ENCODE peak calls at places on chromosome 2, in seven cellular contexts. One of them, this sample, is unnamed. For H3K36me3, the result is how much of the 10 kb centered on the place peaks cover.

GRCh38 chr2:119126650-119127049 is 31.9 kb downstream of the C1QL2 start:
- DNase-seq in Karpas-422: peak
- DNase-seq in HCT116: peak
- DNase-seq in body of pancreas: no peak
- DNase-seq in spleen: no peak
- DNase-seq in IMR-90: no peak
- DNase-seq in Panc1: no peak
- DNase-seq in this sample: no peak

GRCh38 chr2:142989276-142990204 is 112.1 kb downstream of the KYNU start:
- DNase-seq in Karpas-422: peak
- DNase-seq in HCT116: peak
- DNase-seq in body of pancreas: no peak
- DNase-seq in spleen: no peak
- DNase-seq in IMR-90: peak
- DNase-seq in Panc1: no peak
- DNase-seq in this sample: no peak

GRCh38 chr2:173076557-173077345 is 1.1 kb downstream of the MAP3K20 start:
- DNase-seq in Karpas-422: no peak
- DNase-seq in HCT116: no peak
- DNase-seq in body of pancreas: peak
- DNase-seq in spleen: peak
- DNase-seq in IMR-90: peak
- DNase-seq in Panc1: no peak
- DNase-seq in this sample: peak

GRCh38 chr2:143558665-143559064 is 429.4 kb downstream of the ARHGAP15 start:
- DNase-seq in Karpas-422: no peak
- DNase-seq in HCT116: no peak
- DNase-seq in body of pancreas: no peak
- DNase-seq in spleen: no peak
- DNase-seq in IMR-90: peak
- DNase-seq in Panc1: no peak
- DNase-seq in this sample: peak

GRCh38 chr2:65057391-65058052 is 1.3 kb downstream of the CEP68 start:
- DNase-seq in Karpas-422: peak
- DNase-seq in HCT116: no peak
- DNase-seq in body of pancreas: peak
- DNase-seq in spleen: no peak
- DNase-seq in IMR-90: peak
- DNase-seq in Panc1: no peak
- DNase-seq in this sample: no peak

GRCh38 chr2:239265681-239266435 is 135.0 kb downstream of the HDAC4 start:
- DNase-seq in Karpas-422: no peak
- DNase-seq in HCT116: no peak
- DNase-seq in body of pancreas: no peak
- DNase-seq in spleen: peak
- DNase-seq in IMR-90: no peak
- DNase-seq in Panc1: no peak
- DNase-seq in this sample: no peak

GRCh38 chr2:72149556-72150156 is 2.0 kb upstream of the CYP26B1 start:
- DNase-seq in Karpas-422: no peak
- DNase-seq in HCT116: no peak
- DNase-seq in body of pancreas: peak
- DNase-seq in spleen: peak
- DNase-seq in IMR-90: peak
- DNase-seq in Panc1: no peak
- DNase-seq in this sample: peak

GRCh38 chr2:103823847-103824246 is 1030.1 kb upstream of the POU3F3 start:
- DNase-seq in Karpas-422: no peak
- DNase-seq in HCT116: no peak
- DNase-seq in body of pancreas: no peak
- DNase-seq in spleen: no peak
- DNase-seq in IMR-90: no peak
- DNase-seq in Panc1: no peak
- DNase-seq in this sample: no peak

GRCh38 chr2:175605989-175606841 is 395.9 kb downstream of the LNPK start:
- DNase-seq in Karpas-422: no peak
- DNase-seq in HCT116: no peak
- DNase-seq in body of pancreas: no peak
- DNase-seq in spleen: no peak
- DNase-seq in IMR-90: no peak
- DNase-seq in Panc1: no peak
- DNase-seq in this sample: no peak

GRCh38 chr2:73227086-73227485 is 6.0 kb downstream of the PRADC1 start:
- DNase-seq in Karpas-422: no peak
- DNase-seq in HCT116: no peak
- DNase-seq in body of pancreas: no peak
- DNase-seq in spleen: no peak
- DNase-seq in IMR-90: no peak
- DNase-seq in Panc1: no peak
- DNase-seq in this sample: no peak

GRCh38 chr2:73225513-73226360 is 7.3 kb downstream of the PRADC1 start:
- DNase-seq in Karpas-422: no peak
- DNase-seq in HCT116: no peak
- DNase-seq in body of pancreas: no peak
- DNase-seq in spleen: no peak
- DNase-seq in IMR-90: no peak
- DNase-seq in Panc1: no peak
- DNase-seq in this sample: no peak

GRCh38 chr2:73228631-73229030 is 4.4 kb downstream of the PRADC1 start:
- DNase-seq in Karpas-422: no peak
- DNase-seq in HCT116: no peak
- DNase-seq in body of pancreas: no peak
- DNase-seq in spleen: no peak
- DNase-seq in IMR-90: no peak
- DNase-seq in Panc1: no peak
- DNase-seq in this sample: no peak

GRCh38 chr2:73218298-73218697 is 4.3 kb downstream of the SMYD5 start:
- DNase-seq in Karpas-422: no peak
- DNase-seq in HCT116: no peak
- DNase-seq in body of pancreas: no peak
- DNase-seq in spleen: no peak
- DNase-seq in IMR-90: peak
- DNase-seq in Panc1: no peak
- DNase-seq in this sample: no peak

DNA sequence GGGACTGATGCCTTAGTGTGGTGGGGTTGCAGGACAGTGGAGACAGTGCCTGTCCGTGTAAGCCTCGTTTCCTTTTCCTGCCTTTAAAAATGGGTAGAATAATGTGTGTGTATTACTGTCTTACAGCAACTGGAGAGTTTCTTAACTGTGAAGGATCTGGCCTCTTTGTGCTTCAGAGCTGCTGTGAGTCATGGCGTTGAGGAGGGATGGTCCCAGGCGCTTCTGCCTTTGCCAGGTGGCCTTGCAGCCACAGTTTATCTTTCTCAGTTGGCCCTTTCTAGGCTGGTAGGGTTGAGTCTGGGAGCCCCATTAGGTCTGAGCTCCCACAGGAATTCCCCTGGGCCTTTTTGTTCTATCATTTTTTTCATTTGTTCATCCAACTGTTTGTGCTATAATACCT is 9.2 kb downstream of the PRADC1 start:
- DNase-seq in Karpas-422: no peak
- DNase-seq in HCT116: no peak
- DNase-seq in body of pancreas: no peak
- DNase-seq in spleen: no peak
- DNase-seq in IMR-90: no peak
- DNase-seq in Panc1: no peak
- DNase-seq in this sample: no peak
- H3K36me3 ChIP-seq in Karpas-422: under half
- H3K36me3 ChIP-seq in HCT116: under half
- H3K36me3 ChIP-seq in body of pancreas: under half
- H3K36me3 ChIP-seq in spleen: half or more
- H3K36me3 ChIP-seq in IMR-90: under half
- H3K36me3 ChIP-seq in Panc1: under half
- H3K36me3 ChIP-seq in this sample: under half

DNA sequence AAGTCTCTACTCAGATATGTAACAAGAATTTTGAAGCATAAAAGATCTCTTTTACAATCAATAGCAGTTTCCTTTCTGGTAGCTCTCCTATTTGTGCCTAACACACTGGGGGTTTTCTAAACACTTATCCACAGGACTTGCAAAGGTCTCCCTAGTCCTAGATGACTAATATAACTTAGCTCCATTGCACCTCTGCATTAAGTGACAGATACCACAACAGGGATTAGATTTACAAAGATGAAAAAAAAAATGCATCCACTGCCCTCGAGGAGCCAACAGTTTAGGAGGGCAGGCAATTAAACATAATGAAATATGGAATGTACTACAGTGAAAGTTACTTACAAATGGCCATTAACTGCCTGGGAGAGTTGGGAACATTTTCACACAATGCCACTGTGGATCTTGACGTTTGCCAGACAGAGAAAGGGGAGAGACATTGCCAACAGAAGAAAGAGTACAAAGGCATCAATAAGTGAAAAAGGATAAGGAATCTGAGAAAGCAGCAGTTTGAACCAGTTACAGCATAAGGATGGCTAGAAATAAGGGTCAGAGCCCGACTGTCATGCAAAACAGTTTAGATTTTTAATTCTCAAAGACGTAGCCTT is 14.3 kb downstream of the PPP3R1 start:
- DNase-seq in Karpas-422: no peak
- DNase-seq in HCT116: no peak
- DNase-seq in body of pancreas: no peak
- DNase-seq in spleen: no peak
- DNase-seq in IMR-90: no peak
- DNase-seq in Panc1: no peak
- DNase-seq in this sample: no peak
- H3K27ac ChIP-seq in Karpas-422: peak
- H3K27ac ChIP-seq in HCT116: no peak
- H3K27ac ChIP-seq in body of pancreas: no peak
- H3K27ac ChIP-seq in spleen: no peak
- H3K27ac ChIP-seq in IMR-90: peak
- H3K27ac ChIP-seq in Panc1: peak
- H3K27ac ChIP-seq in this sample: no peak

GRCh38 chr2:101860782-101861181 is 131.0 kb upstream of the IL1R2 start:
- DNase-seq in Karpas-422: no peak
- DNase-seq in HCT116: no peak
- DNase-seq in body of pancreas: no peak
- DNase-seq in spleen: no peak
- DNase-seq in IMR-90: no peak
- DNase-seq in Panc1: no peak
- DNase-seq in this sample: no peak
- H3K36me3 ChIP-seq in Karpas-422: under half
- H3K36me3 ChIP-seq in HCT116: under half
- H3K36me3 ChIP-seq in body of pancreas: under half
- H3K36me3 ChIP-seq in spleen: half or more
- H3K36me3 ChIP-seq in IMR-90: under half
- H3K36me3 ChIP-seq in Panc1: under half
- H3K36me3 ChIP-seq in this sample: under half

GRCh38 chr2:185219981-185220380 is 518.6 kb upstream of the FSIP2 start:
- DNase-seq in Karpas-422: no peak
- DNase-seq in HCT116: no peak
- DNase-seq in body of pancreas: no peak
- DNase-seq in spleen: no peak
- DNase-seq in IMR-90: no peak
- DNase-seq in Panc1: no peak
- DNase-seq in this sample: no peak

GRCh38 chr2:185215497-185215896 is 523.1 kb upstream of the FSIP2 start:
- DNase-seq in Karpas-422: no peak
- DNase-seq in HCT116: no peak
- DNase-seq in body of pancreas: no peak
- DNase-seq in spleen: no peak
- DNase-seq in IMR-90: no peak
- DNase-seq in Panc1: no peak
- DNase-seq in this sample: no peak
- H3K27ac ChIP-seq in Karpas-422: no peak
- H3K27ac ChIP-seq in HCT116: no peak
- H3K27ac ChIP-seq in body of pancreas: no peak
- H3K27ac ChIP-seq in spleen: no peak
- H3K27ac ChIP-seq in IMR-90: no peak
- H3K27ac ChIP-seq in Panc1: no peak
- H3K27ac ChIP-seq in this sample: no peak

DNA sequence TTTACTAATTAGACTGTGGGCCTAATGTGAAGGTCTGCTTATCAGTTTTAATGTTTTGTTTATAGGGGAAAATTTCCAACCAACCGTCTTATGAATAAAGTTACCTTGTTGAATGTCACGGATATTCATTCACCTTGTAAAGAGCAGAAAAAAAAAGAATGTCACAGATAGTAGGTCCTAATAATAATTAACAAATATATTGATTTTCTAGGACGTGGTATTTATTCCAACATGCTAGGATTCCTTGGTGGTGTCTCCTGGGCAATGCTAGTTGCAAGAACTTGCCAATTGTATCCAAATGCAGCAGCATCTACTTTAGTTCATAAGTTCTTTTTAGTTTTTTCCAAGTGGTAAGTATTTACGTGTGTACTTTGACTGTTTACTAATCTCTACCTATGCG is 23.4 kb downstream of the PAPOLG start:
- DNase-seq in Karpas-422: no peak
- DNase-seq in HCT116: no peak
- DNase-seq in body of pancreas: no peak
- DNase-seq in spleen: no peak
- DNase-seq in IMR-90: no peak
- DNase-seq in Panc1: no peak
- DNase-seq in this sample: no peak
- H3K36me3 ChIP-seq in Karpas-422: half or more
- H3K36me3 ChIP-seq in HCT116: under half
- H3K36me3 ChIP-seq in body of pancreas: under half
- H3K36me3 ChIP-seq in spleen: half or more
- H3K36me3 ChIP-seq in IMR-90: under half
- H3K36me3 ChIP-seq in Panc1: under half
- H3K36me3 ChIP-seq in this sample: under half

DNA sequence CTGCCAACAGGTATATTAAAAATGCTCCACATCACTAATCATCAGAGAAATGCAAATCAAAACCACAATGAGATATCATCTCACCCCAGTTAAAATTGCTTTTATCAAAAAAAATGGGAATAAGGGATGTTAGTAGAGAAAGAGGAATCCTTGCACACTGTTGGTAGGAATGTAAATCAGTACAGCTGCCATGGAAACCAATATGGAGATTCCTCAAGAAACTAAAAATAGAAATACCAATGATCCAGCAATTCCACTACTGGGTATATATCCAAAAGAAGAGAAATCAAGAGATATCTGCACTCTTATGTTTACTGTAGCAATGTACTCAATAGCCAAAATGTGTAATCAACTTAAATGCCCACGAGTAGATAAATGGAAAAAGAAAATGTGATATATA is 40.6 kb downstream of the ZRANB3 start:
- DNase-seq in Karpas-422: no peak
- DNase-seq in HCT116: no peak
- DNase-seq in body of pancreas: no peak
- DNase-seq in spleen: no peak
- DNase-seq in IMR-90: peak
- DNase-seq in Panc1: no peak
- DNase-seq in this sample: no peak
- H3K27ac ChIP-seq in Karpas-422: no peak
- H3K27ac ChIP-seq in HCT116: no peak
- H3K27ac ChIP-seq in body of pancreas: no peak
- H3K27ac ChIP-seq in spleen: no peak
- H3K27ac ChIP-seq in IMR-90: no peak
- H3K27ac ChIP-seq in Panc1: no peak
- H3K27ac ChIP-seq in this sample: no peak

DNA sequence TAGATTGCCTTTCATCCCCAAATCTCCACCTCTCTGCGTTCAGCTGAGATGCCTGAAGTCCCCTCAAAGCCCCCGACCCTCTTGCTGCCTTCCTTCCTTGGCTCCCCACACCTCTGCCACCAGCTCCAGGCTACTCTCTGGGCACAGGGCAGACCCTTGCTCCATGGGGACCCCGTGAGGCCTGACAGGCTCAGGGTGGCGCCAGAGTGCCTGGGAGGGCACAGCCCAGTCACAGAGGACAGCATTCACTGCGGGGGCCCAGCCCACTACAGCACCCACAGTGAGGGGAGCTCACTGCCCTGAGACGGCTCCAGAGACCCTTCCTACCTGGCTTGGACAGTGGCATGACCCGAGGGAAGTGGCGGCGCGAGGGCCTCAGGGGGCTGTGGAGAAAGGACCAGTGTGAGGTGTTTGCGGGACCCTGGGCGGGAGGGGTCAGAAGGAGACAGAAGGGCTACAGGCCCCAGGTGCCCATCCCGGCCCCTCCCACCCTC is 51.0 kb downstream of the AQP12A start:
- DNase-seq in Karpas-422: no peak
- DNase-seq in HCT116: no peak
- DNase-seq in body of pancreas: no peak
- DNase-seq in spleen: no peak
- DNase-seq in IMR-90: no peak
- DNase-seq in Panc1: no peak
- DNase-seq in this sample: no peak
- H3K36me3 ChIP-seq in Karpas-422: under half
- H3K36me3 ChIP-seq in HCT116: under half
- H3K36me3 ChIP-seq in body of pancreas: under half
- H3K36me3 ChIP-seq in spleen: under half
- H3K36me3 ChIP-seq in IMR-90: under half
- H3K36me3 ChIP-seq in Panc1: under half
- H3K36me3 ChIP-seq in this sample: under half